ENCODE peak calls at places on chromosomes 13 and 19, in six cellular contexts. V, C, O, Y, Z and F are unnamed samples.

GRCh38 chr13:108176685-108177274 is 38.6 kb downstream of the LIG4 start:
- DNase-seq in O (no peak), C (no peak), V (peak), Z (no peak), Y (peak), F (no peak)

GRCh38 chr19:23776507-23777205 is 18.0 kb upstream of the ZNF681 start:
- DNase-seq in Y (no peak), V (no peak), C (no peak), O (no peak), Z (no peak), F (no peak)

GRCh38 chr19:33558846-33559245 is 37.3 kb upstream of the PEPD start:
- DNase-seq in O (no peak), Y (peak), Z (no peak), C (no peak), V (peak), F (no peak)

GRCh38 chr19:58379276-58379675 is 1.6 kb downstream of the ZNF837 start:
- DNase-seq in Y (no peak), C (no peak), Z (no peak), V (no peak), O (no peak), F (no peak)

GRCh38 chr19:55257461-55258411 is 1.1 kb downstream of the PPP6R1 start:
- DNase-seq in Y (peak), O (no peak), Z (no peak), C (no peak), V (peak), F (no peak)

GRCh38 chr13:30045916-30046704 is 195.7 kb upstream of the UBL3 start:
- DNase-seq in V (peak), O (peak), C (no peak), Y (peak), Z (peak), F (no peak)

GRCh38 chr19:21141787-21142464 is at the start of gene ZNF431:
- DNase-seq in V (peak), Y (peak), C (peak), Z (peak), O (peak), F (peak)

GRCh38 chr13:89066868-89067466 is 1395.8 kb downstream of the SLITRK5 start:
- DNase-seq in C (no peak), O (peak), Z (no peak), V (peak), Y (peak), F (no peak)

GRCh38 chr13:94620286-94620896 is 18.7 kb downstream of the GPR180 start:
- DNase-seq in Y (peak), C (no peak), Z (no peak), V (peak), O (no peak), F (no peak)

GRCh38 chr19:55535579-55536350 is 1.2 kb downstream of the SBK2 start:
- DNase-seq in Z (no peak), V (no peak), C (no peak), O (no peak), Y (no peak), F (no peak)

GRCh38 chr19:36060430-36060829 is 5.7 kb downstream of the WDR62 start:
- DNase-seq in C (no peak), V (peak), O (peak), Z (peak), Y (peak), F (no peak)

GRCh38 chr13:20006206-20006605 is 47.7 kb downstream of the ZMYM2 start:
- DNase-seq in O (peak), Z (peak), C (no peak), Y (peak), V (peak), F (no peak)

GRCh38 chr13:44703371-44703770 is 127.2 kb upstream of the TSC22D1 start:
- DNase-seq in Z (no peak), C (no peak), V (peak), O (peak), Y (peak), F (no peak)

GRCh38 chr13:48318714-48319457 is 15.3 kb downstream of the RB1 start:
- DNase-seq in V (peak), O (no peak), Z (no peak), Y (no peak), C (no peak), F (no peak)

GRCh38 chr13:112062047-112062618 is 4.8 kb upstream of the SOX1 start:
- DNase-seq in C (no peak), O (no peak), V (no peak), Y (no peak), Z (no peak), F (no peak)

GRCh38 chr13:99908129-99908805 is 63.3 kb downstream of the ZIC5 start:
- DNase-seq in O (peak), Y (no peak), C (no peak), V (no peak), Z (no peak), F (no peak)

GRCh38 chr13:53191091-53191490 is 162.5 kb downstream of the OLFM4 start:
- DNase-seq in Z (no peak), Y (peak), V (peak), O (peak), C (no peak), F (no peak)

GRCh38 chr13:74301200-74302063 is 167.2 kb upstream of the KLF12 start:
- DNase-seq in V (no peak), O (peak), C (no peak), Y (no peak), Z (no peak), F (no peak)

GRCh38 chr13:20870829-20871228 is 31.7 kb downstream of the XPO4 start:
- DNase-seq in Z (no peak), C (no peak), Y (no peak), V (no peak), O (no peak), F (no peak)

GRCh38 chr13:77728265-77728966 is 30.9 kb downstream of the SLAIN1 start:
- DNase-seq in Y (no peak), C (no peak), Z (no peak), V (no peak), O (no peak), F (no peak)

GRCh38 chr13:39263033-39263432 is 224.8 kb downstream of the NHLRC3 start:
- DNase-seq in Z (no peak), V (peak), C (no peak), O (no peak), Y (peak), F (no peak)

GRCh38 chr13:86188170-86188569 is 389.0 kb upstream of the SLITRK6 start:
- DNase-seq in C (no peak), Z (no peak), V (no peak), O (no peak), Y (no peak), F (no peak)

GRCh38 chr13:104816716-104817115 is 1718.7 kb downstream of the EFNB2 start:
- DNase-seq in Z (no peak), O (peak), V (no peak), Y (no peak), C (no peak), F (no peak)

GRCh38 chr13:51717786-51718398 is 86.1 kb downstream of the DHRS12 start:
- DNase-seq in O (no peak), V (peak), Z (no peak), C (no peak), Y (no peak), F (no peak)

GRCh38 chr13:26440111-26440510 is 117.4 kb upstream of the WASF3 start:
- DNase-seq in C (no peak), O (peak), Y (no peak), V (no peak), Z (no peak), F (no peak)

GRCh38 chr13:33934936-33935510 is 117.1 kb downstream of the RFC3 start:
- DNase-seq in O (no peak), C (no peak), Z (no peak), V (no peak), Y (no peak), F (no peak)

GRCh38 chr13:112851107-112852046 is 117.6 kb upstream of the MCF2L start:
- DNase-seq in O (no peak), C (no peak), V (no peak), Y (no peak), Z (no peak), F (no peak)

GRCh38 chr19:447816-448546 is 12.9 kb downstream of the SHC2 start:
- DNase-seq in C (no peak), V (no peak), O (no peak), Z (no peak), Y (peak), F (no peak)

GRCh38 chr19:19120308-19121156 is 17.7 kb downstream of the TMEM161A start:
- DNase-seq in Z (peak), Y (peak), C (no peak), V (peak), O (peak), F (no peak)

GRCh38 chr13:71285700-71286099 is 581.3 kb downstream of the DACH1 start:
- DNase-seq in Z (no peak), O (no peak), V (no peak), Y (peak), C (no peak), F (no peak)

GRCh38 chr19:27740396-27740795 is 1472.6 kb downstream of the UQCRFS1 start:
- DNase-seq in V (no peak), O (peak), Z (no peak), Y (no peak), C (no peak), F (no peak)

GRCh38 chr19:55657004-55657747 is 2.3 kb downstream of the U2AF2 start:
- DNase-seq in O (no peak), Z (no peak), C (no peak), Y (no peak), V (peak), F (no peak)

GRCh38 chr19:40266912-40267600 is 18.1 kb downstream of the AKT2 start:
- DNase-seq in Z (no peak), O (no peak), V (no peak), Y (no peak), C (no peak), F (no peak)

GRCh38 chr13:90201676-90202425 is 1145.6 kb upstream of the MIR17HG start:
- DNase-seq in Z (no peak), Y (peak), V (peak), O (no peak), C (no peak), F (no peak)

GRCh38 chr13:76974618-76974975 is 17.3 kb upstream of the CLN5 start:
- DNase-seq in V (no peak), Z (no peak), O (no peak), Y (no peak), C (no peak), F (no peak)

GRCh38 chr13:66508153-66508909 is 721.8 kb downstream of the PCDH9 start:
- DNase-seq in C (no peak), O (peak), V (peak), Z (no peak), Y (peak), F (no peak)

GRCh38 chr13:113663934-113664333 is 3.1 kb upstream of the GRK1 start:
- DNase-seq in Z (no peak), O (no peak), C (no peak), Y (no peak), V (no peak), F (no peak)

GRCh38 chr19:6060600-6061391 is 49.5 kb downstream of the RFX2 start:
- DNase-seq in Y (peak), Z (no peak), V (peak), O (peak), C (no peak), F (no peak)

GRCh38 chr19:18589380-18590272 is 1.0 kb downstream of the REX1BD start:
- DNase-seq in C (no peak), O (peak), Y (peak), Z (no peak), V (peak), F (no peak)

DNA sequence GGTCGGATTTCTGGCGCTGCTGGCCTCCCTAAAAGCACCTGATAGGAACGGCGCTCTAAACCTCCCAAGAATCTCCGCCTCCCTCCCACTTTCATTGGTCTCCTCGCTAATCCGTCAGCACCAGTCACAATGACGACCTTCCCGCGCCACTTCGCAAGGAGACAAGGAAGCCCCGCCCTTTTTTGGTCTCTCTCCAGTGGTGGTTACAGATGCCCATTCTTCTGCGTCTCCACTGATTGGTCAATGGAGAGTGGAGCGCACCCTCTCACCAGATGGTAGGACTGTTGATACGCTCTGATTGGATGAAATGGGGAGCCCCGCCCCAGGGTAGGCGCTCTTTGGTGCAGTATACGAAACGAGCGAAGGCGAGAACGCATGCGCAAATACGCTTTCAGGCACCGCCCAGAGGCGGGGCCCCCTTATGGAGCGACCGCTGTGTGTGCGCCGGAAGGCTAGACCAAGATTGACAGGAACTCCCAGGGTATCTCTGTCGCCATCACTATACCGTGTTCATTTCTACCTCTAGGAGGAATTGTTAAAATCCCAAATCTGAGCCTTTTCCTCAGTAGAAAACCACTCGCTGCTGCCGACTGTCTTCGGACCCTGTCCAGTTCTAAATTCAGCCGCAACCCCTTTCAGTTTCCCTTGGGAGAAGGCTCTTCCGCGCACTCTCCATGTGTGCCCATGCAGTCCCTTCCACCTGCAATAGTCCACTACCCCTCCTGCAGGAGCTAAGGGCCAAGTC is 617 bp upstream of the HNRNPL start:
- DNase-seq in O (peak), Y (peak), Z (peak), C (peak), V (peak), F (peak)
- TF ChIP-seq CTCF in O (no peak), Y (no peak), Z (peak), C (peak), V (no peak), F (peak)

GRCh38 chr19:7977723-7978040 is 27.8 kb downstream of the ELAVL1 start:
- DNase-seq in O (no peak), C (no peak), V (no peak), Z (no peak), Y (no peak), F (no peak)

GRCh38 chr19:7977021-7977722 is 28.3 kb downstream of the ELAVL1 start:
- DNase-seq in Y (no peak), V (no peak), Z (no peak), O (no peak), C (no peak), F (no peak)

GRCh38 chr19:7976461-7976860 is 29.0 kb downstream of the ELAVL1 start:
- DNase-seq in Z (no peak), C (no peak), Y (no peak), O (no peak), V (no peak), F (no peak)

GRCh38 chr19:7973883-7974282 is 30.4 kb upstream of the TIMM44 start:
- DNase-seq in V (no peak), C (no peak), Z (no peak), O (no peak), Y (no peak), F (no peak)

GRCh38 chr19:7975037-7975436 is 30.4 kb downstream of the ELAVL1 start:
- DNase-seq in Z (no peak), C (no peak), Y (no peak), V (no peak), O (no peak), F (no peak)
- TF ChIP-seq CTCF in Z (no peak), C (no peak), Y (no peak), V (no peak), O (no peak), F (no peak)

GRCh38 chr19:8457802-8458201 is 13.0 kb downstream of the HNRNPM start:
- DNase-seq in V (no peak), Z (no peak), C (no peak), Y (no peak), O (no peak), F (no peak)

GRCh38 chr19:8459095-8459494 is 14.3 kb downstream of the HNRNPM start:
- DNase-seq in V (no peak), Y (no peak), Z (no peak), O (no peak), C (no peak), F (no peak)

GRCh38 chr19:8458380-8458779 is 13.6 kb downstream of the HNRNPM start:
- DNase-seq in V (no peak), Z (no peak), C (no peak), O (no peak), Y (no peak), F (no peak)

GRCh38 chr19:8456064-8456463 is 11.3 kb downstream of the HNRNPM start:
- DNase-seq in Z (no peak), O (no peak), V (no peak), Y (no peak), C (no peak), F (no peak)

GRCh38 chr19:8457209-8457608 is 12.4 kb downstream of the HNRNPM start:
- DNase-seq in C (no peak), V (no peak), O (no peak), Y (no peak), Z (no peak), F (no peak)
- TF ChIP-seq CTCF in C (no peak), V (no peak), O (no peak), Y (no peak), Z (no peak), F (no peak)

GRCh38 chr13:28138756-28139470 is 568 bp downstream of the PAN3 start:
- DNase-seq in C (peak), Y (peak), O (peak), Z (peak), V (peak), F (peak)
- TF ChIP-seq CTCF in C (no peak), Y (no peak), O (no peak), Z (no peak), V (no peak), F (no peak)